ENCODE peak calls at places on chromosomes 5 and 9, in six cellular contexts. J is transverse colon; Q is CD8-positive, alpha-beta T cell; Y is lung; W is MM.1S; A is progenitor cell of endocrine pancreas. C is an unnamed sample.

GRCh38 chr9:79883073-79883645 is 311.4 kb downstream of the TLE4 start:
- DNase-seq in J (peak), Q (peak), Y (no peak), W (no peak), A (no peak), C (no peak)

GRCh38 chr5:123429993-123430392 is 6.8 kb upstream of the CEP120 start:
- DNase-seq in J (no peak), Q (no peak), Y (no peak), W (no peak), A (no peak), C (no peak)

GRCh38 chr5:76178913-76179312 is 95.7 kb downstream of the SV2C start:
- DNase-seq in J (no peak), Q (no peak), Y (no peak), W (no peak), A (no peak), C (no peak)

GRCh38 chr5:161547573-161548471 is 1.3 kb upstream of the GABRB2 start:
- DNase-seq in J (peak), Q (no peak), Y (no peak), W (no peak), A (peak), C (peak)

GRCh38 chr9:971901-972511 is 4.4 kb upstream of the DMRT3 start:
- DNase-seq in J (peak), Q (no peak), Y (no peak), W (no peak), A (no peak), C (peak)

GRCh38 chr9:136943291-136944093 is 1.0 kb downstream of the FBXW5 start:
- DNase-seq in J (peak), Q (no peak), Y (no peak), W (peak), A (no peak), C (peak)

GRCh38 chr9:79233542-79233941 is 338.2 kb upstream of the TLE4 start:
- DNase-seq in J (no peak), Q (no peak), Y (no peak), W (peak), A (no peak), C (peak)

GRCh38 chr5:15009420-15009819 is 137.8 kb upstream of the ANKH start:
- DNase-seq in J (no peak), Q (no peak), Y (no peak), W (no peak), A (no peak), C (no peak)

GRCh38 chr5:138978085-138978484 is 103.0 kb upstream of the LRRTM2 start:
- DNase-seq in J (no peak), Q (no peak), Y (no peak), W (no peak), A (no peak), C (no peak)

GRCh38 chr5:1277331-1277730 is 17.5 kb downstream of the TERT start:
- DNase-seq in J (no peak), Q (no peak), Y (no peak), W (no peak), A (no peak), C (no peak)

GRCh38 chr5:96548941-96549340 is 113.2 kb upstream of the CAST start:
- DNase-seq in J (no peak), Q (no peak), Y (no peak), W (no peak), A (no peak), C (no peak)

GRCh38 chr5:32232441-32233219 is 58.5 kb upstream of the GOLPH3 start:
- DNase-seq in J (peak), Q (peak), Y (peak), W (peak), A (peak), C (peak)

GRCh38 chr5:448766-449090 is 5.8 kb downstream of the EXOC3 start:
- DNase-seq in J (no peak), Q (no peak), Y (no peak), W (no peak), A (peak), C (no peak)

GRCh38 chr5:126939887-126940286 is 90.5 kb downstream of the MARCHF3 start:
- DNase-seq in J (no peak), Q (no peak), Y (no peak), W (no peak), A (no peak), C (no peak)

GRCh38 chr9:21804336-21804735 is 1.9 kb downstream of the MTAP start:
- DNase-seq in J (no peak), Q (no peak), Y (no peak), W (no peak), A (no peak), C (no peak)

DNA sequence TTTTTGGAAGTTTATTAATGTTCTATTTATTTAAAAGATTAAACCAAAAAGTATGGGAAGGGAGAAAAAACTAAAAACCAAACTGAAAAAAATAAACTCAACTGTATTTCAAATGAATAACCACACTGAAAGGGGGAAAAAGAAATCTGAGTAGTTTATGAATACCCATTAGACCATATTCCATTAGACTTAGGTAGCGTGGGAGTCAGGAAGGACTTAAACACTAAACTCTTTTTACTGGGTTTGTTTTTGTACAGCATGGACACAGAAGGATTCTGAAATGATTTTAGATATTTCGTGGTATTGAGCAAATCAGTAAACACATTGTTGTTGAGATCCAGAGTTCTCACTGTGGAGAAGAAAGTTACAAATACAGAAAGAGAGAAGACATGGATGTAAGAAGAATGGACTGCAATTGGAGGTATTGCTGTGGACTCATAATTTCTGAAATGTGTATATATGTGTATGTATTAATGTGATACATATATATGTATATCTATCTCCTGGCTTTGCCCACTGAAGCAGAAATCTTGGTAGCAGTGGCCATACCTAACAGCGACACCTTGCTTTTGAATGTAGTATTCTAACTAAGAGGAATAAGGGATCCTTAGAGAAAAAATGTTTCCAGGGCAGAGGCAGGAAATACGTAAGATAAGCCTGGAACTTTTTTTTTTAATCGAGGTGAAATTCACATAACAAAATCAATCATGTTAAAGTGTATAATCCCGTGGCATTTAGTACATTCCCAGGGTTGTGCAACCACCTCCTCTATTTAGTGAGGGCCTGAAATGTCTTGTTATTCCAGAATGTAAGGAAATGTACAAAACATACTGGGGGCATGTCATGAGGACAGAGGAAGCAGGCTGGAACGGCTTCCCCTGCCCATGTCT is 228.8 kb downstream of the SMARCA2 start:
- DNase-seq in J (no peak), Q (no peak), Y (no peak), W (no peak), A (no peak), C (no peak)
- TF ChIP-seq CTCF in J (no peak), Q (no peak), Y (no peak), W (no peak), A (no peak), C (no peak)

GRCh38 chr5:148125641-148126040 is 42.7 kb upstream of the SPINK14 start:
- DNase-seq in J (no peak), Q (no peak), Y (no peak), W (no peak), A (no peak), C (no peak)
- TF ChIP-seq CTCF in J (no peak), Q (no peak), Y (no peak), W (peak), A (no peak), C (no peak)

GRCh38 chr5:56814361-56814962 is 887 bp upstream of the MAP3K1 start:
- DNase-seq in J (peak), Q (peak), Y (peak), W (peak), A (no peak), C (peak)
- TF ChIP-seq CTCF in J (no peak), Q (no peak), Y (no peak), W (no peak), A (no peak), C (no peak)

DNA sequence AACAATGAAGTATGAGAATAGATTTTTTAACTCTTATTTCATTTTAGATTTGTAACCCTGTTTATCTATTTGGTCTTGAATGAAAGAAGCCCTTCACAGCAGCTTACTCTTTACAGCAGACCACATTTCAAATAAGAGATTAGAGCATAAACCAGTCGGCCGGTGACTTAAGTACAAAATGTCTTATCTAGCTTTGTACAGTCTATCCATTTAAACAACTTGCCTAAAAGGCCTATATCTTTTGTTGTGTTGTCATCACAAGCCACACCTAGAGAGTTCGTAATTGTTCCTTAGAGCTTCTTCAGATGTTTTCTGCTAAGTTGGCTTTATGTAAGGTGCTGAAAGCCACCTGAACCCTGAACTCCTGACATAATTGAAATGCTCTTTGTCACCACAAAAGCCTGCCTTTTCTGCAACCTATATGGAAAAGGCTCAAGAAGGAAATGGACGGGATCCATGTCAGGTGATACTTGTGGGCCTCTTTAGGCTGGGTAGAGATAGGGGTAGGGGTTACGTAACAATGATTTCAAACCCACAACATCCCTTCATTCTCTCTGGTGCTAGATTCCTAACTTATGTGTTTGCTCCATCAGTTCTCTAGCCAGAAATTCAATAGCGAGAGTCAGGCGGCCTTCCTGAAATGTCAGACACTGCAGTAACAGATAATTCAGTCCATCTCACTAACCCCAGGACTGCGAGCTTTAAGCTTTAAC is 162.6 kb downstream of the CD180 start:
- DNase-seq in J (no peak), Q (no peak), Y (no peak), W (no peak), A (no peak), C (no peak)
- TF ChIP-seq CTCF in J (no peak), Q (no peak), Y (no peak), W (no peak), A (no peak), C (no peak)

GRCh38 chr5:73776405-73776804 is 150.4 kb downstream of the ARHGEF28 start:
- DNase-seq in J (no peak), Q (no peak), Y (no peak), W (no peak), A (no peak), C (no peak)

GRCh38 chr5:73783823-73784222 is 157.8 kb downstream of the ARHGEF28 start:
- DNase-seq in J (no peak), Q (no peak), Y (no peak), W (peak), A (no peak), C (no peak)

GRCh38 chr5:73777192-73777591 is 151.2 kb downstream of the ARHGEF28 start:
- DNase-seq in J (no peak), Q (no peak), Y (no peak), W (no peak), A (no peak), C (no peak)

GRCh38 chr5:73774924-73775323 is 148.9 kb downstream of the ARHGEF28 start:
- DNase-seq in J (no peak), Q (no peak), Y (no peak), W (no peak), A (no peak), C (no peak)

DNA sequence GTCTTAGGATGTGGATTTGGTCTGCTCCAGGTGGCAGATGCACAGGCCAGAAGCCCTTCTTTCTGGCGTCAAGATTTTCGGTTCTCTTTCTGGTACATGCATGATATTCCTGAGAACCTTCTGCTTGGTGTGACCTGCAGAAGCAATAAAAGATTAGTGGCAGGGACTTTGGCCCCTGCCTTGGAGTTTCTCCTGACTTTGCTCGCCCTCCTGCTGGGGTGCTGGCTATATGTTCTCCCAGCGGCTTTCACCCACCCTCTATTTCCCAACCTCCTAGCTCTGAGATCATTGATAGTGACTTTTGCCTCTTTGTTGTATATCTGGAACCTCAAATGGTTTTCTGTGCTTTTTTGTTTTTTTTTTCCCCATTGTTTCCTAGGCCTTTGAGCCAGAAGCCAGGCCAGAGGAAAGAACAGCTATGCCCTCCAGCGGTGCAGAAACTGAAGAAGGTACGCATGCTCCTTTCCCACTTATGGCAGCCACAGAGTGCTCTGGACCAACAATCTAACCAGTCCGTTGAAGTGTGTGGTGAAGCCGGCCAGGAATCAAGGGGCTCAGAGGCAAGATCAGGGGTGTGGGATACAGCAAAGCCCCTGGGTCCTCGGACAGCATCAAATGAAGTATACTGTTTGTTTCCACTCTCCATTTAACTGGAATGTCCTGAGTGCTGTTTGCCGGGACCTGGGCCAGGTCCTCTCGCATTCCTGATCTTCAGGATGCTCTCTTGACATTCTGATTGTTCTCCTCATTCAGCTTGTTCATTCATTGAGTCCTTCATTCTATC is 154.5 kb downstream of the ARHGEF28 start:
- DNase-seq in J (peak), Q (no peak), Y (no peak), W (no peak), A (no peak), C (no peak)
- TF ChIP-seq CTCF in J (no peak), Q (no peak), Y (no peak), W (no peak), A (no peak), C (no peak)

GRCh38 chr5:172817664-172818063 is 16.4 kb upstream of the ERGIC1 start:
- DNase-seq in J (no peak), Q (no peak), Y (no peak), W (no peak), A (no peak), C (no peak)

GRCh38 chr5:172819569-172819968 is 14.5 kb upstream of the ERGIC1 start:
- DNase-seq in J (no peak), Q (no peak), Y (no peak), W (no peak), A (no peak), C (no peak)

GRCh38 chr5:172818081-172818480 is 16.0 kb upstream of the ERGIC1 start:
- DNase-seq in J (no peak), Q (no peak), Y (no peak), W (no peak), A (no peak), C (no peak)

GRCh38 chr5:172820046-172820767 is 13.8 kb upstream of the ERGIC1 start:
- DNase-seq in J (peak), Q (no peak), Y (no peak), W (no peak), A (no peak), C (no peak)

DNA sequence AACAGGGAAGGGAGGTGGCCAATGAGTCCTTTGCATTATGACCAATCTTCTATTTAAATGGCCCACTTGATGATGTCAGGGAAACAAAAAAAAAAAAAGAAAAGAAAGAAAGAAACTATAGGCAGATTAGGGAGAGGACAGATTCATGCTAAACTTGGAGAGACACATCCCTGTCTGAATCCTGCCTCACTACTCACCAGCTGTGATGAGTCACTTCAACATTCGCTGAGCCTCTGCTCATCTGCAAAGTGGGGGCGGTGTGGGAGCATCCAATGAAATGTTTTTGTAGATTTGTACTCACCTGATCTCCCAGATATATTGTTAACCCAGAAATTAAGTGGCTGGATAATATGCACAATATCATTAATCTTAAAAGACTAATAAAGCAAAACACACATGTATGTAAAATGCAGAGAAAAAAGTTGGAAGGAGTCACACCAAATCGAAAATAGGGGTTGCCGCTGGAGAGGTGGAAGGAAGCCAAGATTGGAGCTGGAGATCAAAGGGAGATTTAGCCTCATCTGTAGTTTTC is 17.1 kb upstream of the ERGIC1 start:
- DNase-seq in J (no peak), Q (no peak), Y (no peak), W (no peak), A (no peak), C (no peak)
- TF ChIP-seq CTCF in J (no peak), Q (no peak), Y (no peak), W (no peak), A (no peak), C (no peak)

GRCh38 chr9:127397722-127398647 is 1.0 kb downstream of the SLC2A8 start:
- DNase-seq in J (peak), Q (peak), Y (no peak), W (peak), A (peak), C (peak)

GRCh38 chr9:127396253-127396807 is 639 bp upstream of the SLC2A8 start:
- DNase-seq in J (no peak), Q (no peak), Y (no peak), W (no peak), A (no peak), C (no peak)

GRCh38 chr9:127398715-127399400 is 1.9 kb downstream of the SLC2A8 start:
- DNase-seq in J (no peak), Q (no peak), Y (no peak), W (no peak), A (no peak), C (no peak)

GRCh38 chr9:127395491-127396252 is 1.3 kb upstream of the SLC2A8 start:
- DNase-seq in J (no peak), Q (no peak), Y (no peak), W (no peak), A (no peak), C (no peak)

GRCh38 chr9:127396808-127397721 is at the start of gene SLC2A8:
- DNase-seq in J (peak), Q (peak), Y (peak), W (peak), A (peak), C (peak)
- TF ChIP-seq CTCF in J (no peak), Q (no peak), Y (no peak), W (peak), A (peak), C (no peak)

DNA sequence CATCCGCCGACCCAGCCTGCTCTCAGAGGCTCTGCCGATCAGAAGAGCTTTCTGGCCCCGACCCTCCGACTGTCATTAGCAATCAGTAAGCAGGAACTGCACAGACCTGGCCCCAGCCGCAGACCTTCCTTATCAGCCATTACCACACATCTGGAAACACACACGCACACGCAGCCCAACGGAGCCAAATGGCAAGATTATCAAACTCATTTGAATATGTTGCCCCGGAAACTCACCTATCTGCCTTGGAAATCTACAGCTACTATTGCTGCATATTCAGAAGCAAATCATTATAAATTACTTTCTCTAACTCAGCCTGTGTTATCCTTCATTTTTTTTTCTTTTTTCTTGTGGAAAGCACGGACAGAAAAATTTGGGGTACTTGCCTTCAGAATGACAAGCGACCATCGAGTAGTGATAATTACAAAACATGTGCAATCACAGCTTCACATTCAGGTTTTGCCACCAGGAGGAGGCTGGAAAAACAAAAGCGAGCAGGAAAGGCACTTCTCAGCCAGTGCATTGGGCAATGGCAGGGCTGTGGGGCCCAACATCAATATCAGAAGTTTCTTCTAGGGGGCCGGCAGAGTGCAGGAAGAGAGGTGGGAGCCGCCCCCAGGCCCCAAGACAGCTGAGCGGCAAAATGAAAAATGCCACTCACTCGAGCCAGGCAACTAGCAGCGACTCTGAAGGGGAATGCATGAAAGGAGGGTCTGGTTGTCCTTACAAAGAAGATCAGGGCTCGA is 122.3 kb downstream of the VAV2 start:
- DNase-seq in J (no peak), Q (peak), Y (no peak), W (no peak), A (no peak), C (no peak)
- TF ChIP-seq CTCF in J (no peak), Q (no peak), Y (no peak), W (no peak), A (peak), C (no peak)

C was measured in GM13976.